ENCODE peak calls at places on chromosomes 4 and X, in five cellular contexts. One of them, this sample, is unnamed. For H3K9me3, the result is how much of the 10 kb centered on the place peaks cover.

GRCh38 chrX:40107291-40108083 is 9.7 kb upstream of the BCOR start:
- DNase-seq in hepatocyte: peak
- DNase-seq in H1: peak
- DNase-seq in A549: peak
- DNase-seq in tibial nerve: no peak
- DNase-seq in this sample: no peak

GRCh38 chr4:2886622-2887021 is 43.0 kb downstream of the ADD1 start:
- DNase-seq in H1: no peak
- DNase-seq in hepatocyte: no peak
- DNase-seq in A549: no peak
- DNase-seq in tibial nerve: no peak
- DNase-seq in this sample: no peak

GRCh38 chr4:19844436-19844835 is 407.3 kb upstream of the SLIT2 start:
- DNase-seq in tibial nerve: no peak
- DNase-seq in H1: no peak
- DNase-seq in hepatocyte: no peak
- DNase-seq in A549: no peak
- DNase-seq in this sample: no peak

GRCh38 chr4:80424225-80424581 is 88.7 kb downstream of the CFAP299 start:
- DNase-seq in H1: no peak
- DNase-seq in tibial nerve: no peak
- DNase-seq in hepatocyte: no peak
- DNase-seq in A549: no peak
- DNase-seq in this sample: no peak

GRCh38 chrX:71222929-71223328 is at the start of gene GJB1:
- DNase-seq in A549: no peak
- DNase-seq in tibial nerve: no peak
- DNase-seq in hepatocyte: no peak
- DNase-seq in H1: no peak
- DNase-seq in this sample: peak

GRCh38 chrX:44842555-44843317 is 1.1 kb upstream of the DUSP21 start:
- DNase-seq in tibial nerve: no peak
- DNase-seq in A549: no peak
- DNase-seq in hepatocyte: no peak
- DNase-seq in H1: no peak
- DNase-seq in this sample: no peak

GRCh38 chrX:110852180-110852579 is 56.6 kb upstream of the CHRDL1 start:
- DNase-seq in tibial nerve: no peak
- DNase-seq in hepatocyte: peak
- DNase-seq in H1: no peak
- DNase-seq in A549: peak
- DNase-seq in this sample: peak

GRCh38 chr4:168612435-168613139 is 115.7 kb downstream of the PALLD start:
- DNase-seq in hepatocyte: no peak
- DNase-seq in A549: no peak
- DNase-seq in tibial nerve: no peak
- DNase-seq in H1: no peak
- DNase-seq in this sample: peak

GRCh38 chrX:53831662-53832635 is 145.4 kb upstream of the HUWE1 start:
- DNase-seq in A549: peak
- DNase-seq in tibial nerve: no peak
- DNase-seq in hepatocyte: peak
- DNase-seq in H1: peak
- DNase-seq in this sample: peak

GRCh38 chrX:70001269-70001668 is 48.5 kb downstream of the AWAT2 start:
- DNase-seq in tibial nerve: no peak
- DNase-seq in H1: no peak
- DNase-seq in A549: no peak
- DNase-seq in hepatocyte: no peak
- DNase-seq in this sample: no peak

GRCh38 chr4:52105276-52105675 is 54.2 kb downstream of the SPATA18 start:
- DNase-seq in hepatocyte: no peak
- DNase-seq in H1: no peak
- DNase-seq in tibial nerve: no peak
- DNase-seq in A549: no peak
- DNase-seq in this sample: no peak

GRCh38 chrX:38206542-38206941 is 14.1 kb downstream of the SRPX start:
- DNase-seq in A549: no peak
- DNase-seq in tibial nerve: no peak
- DNase-seq in hepatocyte: no peak
- DNase-seq in H1: no peak
- DNase-seq in this sample: no peak

GRCh38 chr4:57131849-57132745 is 21.9 kb upstream of the IGFBP7 start:
- DNase-seq in A549: no peak
- DNase-seq in hepatocyte: peak
- DNase-seq in H1: no peak
- DNase-seq in tibial nerve: no peak
- DNase-seq in this sample: no peak

GRCh38 chrX:123084797-123085196 is 99.3 kb upstream of the GRIA3 start:
- DNase-seq in tibial nerve: no peak
- DNase-seq in H1: no peak
- DNase-seq in A549: no peak
- DNase-seq in hepatocyte: no peak
- DNase-seq in this sample: no peak

GRCh38 chr4:67779631-67780030 is 25.4 kb upstream of the GNRHR start:
- DNase-seq in H1: no peak
- DNase-seq in hepatocyte: no peak
- DNase-seq in tibial nerve: no peak
- DNase-seq in A549: no peak
- DNase-seq in this sample: no peak

GRCh38 chr4:154467886-154468285 is 23.7 kb downstream of the DCHS2 start:
- DNase-seq in hepatocyte: no peak
- DNase-seq in H1: no peak
- DNase-seq in tibial nerve: no peak
- DNase-seq in A549: no peak
- DNase-seq in this sample: no peak

DNA sequence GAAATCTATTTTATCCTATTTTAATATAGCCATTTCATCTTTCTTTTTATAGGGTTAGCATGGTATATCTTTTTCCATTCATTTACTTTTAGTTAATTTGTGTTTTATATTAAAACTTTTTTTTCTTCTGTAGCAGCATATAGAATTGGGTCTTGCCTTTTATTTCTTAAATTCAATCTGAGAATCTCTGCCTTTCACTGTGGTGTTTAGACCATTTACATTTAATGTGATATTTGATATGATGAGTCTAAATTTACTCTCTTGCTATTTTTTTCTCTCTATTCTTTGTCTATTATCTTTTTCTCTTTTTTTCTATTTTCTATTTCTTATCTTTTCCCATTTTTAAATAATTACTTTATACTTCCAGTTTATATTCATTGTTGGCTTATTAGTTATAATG is 105.4 kb upstream of the HAND2 start:
- DNase-seq in hepatocyte: no peak
- DNase-seq in tibial nerve: no peak
- DNase-seq in H1: no peak
- DNase-seq in A549: no peak
- DNase-seq in this sample: no peak
- H3K9me3 ChIP-seq in hepatocyte: under half
- H3K9me3 ChIP-seq in tibial nerve: under half
- H3K9me3 ChIP-seq in H1: under half
- H3K9me3 ChIP-seq in A549: under half
- H3K9me3 ChIP-seq in this sample: under half

GRCh38 chr4:137705171-137705783 is 173.0 kb upstream of the PCDH18 start:
- DNase-seq in H1: no peak
- DNase-seq in A549: no peak
- DNase-seq in hepatocyte: peak
- DNase-seq in tibial nerve: no peak
- DNase-seq in this sample: peak
- H3K27ac ChIP-seq in H1: no peak
- H3K27ac ChIP-seq in A549: no peak
- H3K27ac ChIP-seq in hepatocyte: peak
- H3K27ac ChIP-seq in tibial nerve: no peak
- H3K27ac ChIP-seq in this sample: no peak

GRCh38 chrX:125202486-125203378 is 116.9 kb upstream of the TEX13C start:
- DNase-seq in H1: peak
- DNase-seq in hepatocyte: peak
- DNase-seq in A549: no peak
- DNase-seq in tibial nerve: no peak
- DNase-seq in this sample: no peak
- H3K4me3 ChIP-seq in H1: peak
- H3K4me3 ChIP-seq in hepatocyte: no peak
- H3K4me3 ChIP-seq in A549: no peak
- H3K4me3 ChIP-seq in tibial nerve: peak
- H3K4me3 ChIP-seq in this sample: no peak

GRCh38 chrX:153651540-153652079 is 4.6 kb downstream of the DUSP9 start:
- DNase-seq in H1: no peak
- DNase-seq in hepatocyte: no peak
- DNase-seq in A549: peak
- DNase-seq in tibial nerve: no peak
- DNase-seq in this sample: peak
- H3K9me3 ChIP-seq in H1: under half
- H3K9me3 ChIP-seq in hepatocyte: under half
- H3K9me3 ChIP-seq in A549: under half
- H3K9me3 ChIP-seq in tibial nerve: under half
- H3K9me3 ChIP-seq in this sample: under half

DNA sequence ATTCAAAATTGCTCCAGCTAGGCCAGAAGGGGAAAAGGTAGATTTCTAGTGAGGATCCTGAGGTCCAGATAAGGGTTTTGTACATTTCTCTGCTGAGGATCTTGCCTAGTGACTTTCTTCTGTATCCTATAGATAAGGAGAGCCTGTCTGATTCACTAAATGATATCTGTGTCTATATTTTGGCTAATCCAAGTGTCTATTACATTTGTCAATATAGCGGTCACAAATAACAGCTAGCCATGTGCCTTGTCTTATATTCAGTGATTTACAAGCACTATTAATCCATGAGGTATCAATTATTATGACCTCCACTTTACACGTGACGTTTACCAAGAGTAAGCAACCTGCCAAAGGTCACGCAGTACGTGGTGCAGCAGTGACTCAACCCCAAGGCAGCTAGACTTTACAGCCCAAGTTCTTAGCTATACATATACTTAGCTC is 41.6 kb downstream of the TMEM165 start:
- DNase-seq in H1: no peak
- DNase-seq in tibial nerve: no peak
- DNase-seq in hepatocyte: peak
- DNase-seq in A549: no peak
- DNase-seq in this sample: no peak
- H3K27ac ChIP-seq in H1: no peak
- H3K27ac ChIP-seq in tibial nerve: no peak
- H3K27ac ChIP-seq in hepatocyte: peak
- H3K27ac ChIP-seq in A549: no peak
- H3K27ac ChIP-seq in this sample: no peak

DNA sequence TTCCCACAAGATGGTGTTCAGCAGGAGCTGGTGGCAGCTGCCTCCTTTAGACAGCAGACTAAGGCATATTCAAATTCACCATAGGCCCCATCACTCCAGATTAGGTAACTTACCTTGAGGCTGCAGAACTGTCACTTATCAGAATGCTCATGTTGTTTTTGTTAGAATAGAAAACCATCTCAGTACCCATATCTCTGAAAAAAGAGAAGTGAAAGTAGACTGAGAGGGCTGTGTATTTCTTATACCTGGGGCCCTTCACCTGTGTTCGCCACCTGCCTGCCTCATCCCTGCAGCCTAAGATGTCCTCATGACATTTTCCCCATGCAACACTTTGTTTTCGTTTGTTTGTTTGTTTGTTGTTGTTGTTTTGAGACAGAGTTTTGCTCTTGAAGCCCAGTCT is 32.9 kb upstream of the SPRY1 start:
- DNase-seq in A549: no peak
- DNase-seq in H1: no peak
- DNase-seq in tibial nerve: no peak
- DNase-seq in hepatocyte: no peak
- DNase-seq in this sample: no peak
- H3K4me3 ChIP-seq in A549: no peak
- H3K4me3 ChIP-seq in H1: no peak
- H3K4me3 ChIP-seq in tibial nerve: no peak
- H3K4me3 ChIP-seq in hepatocyte: no peak
- H3K4me3 ChIP-seq in this sample: no peak

GRCh38 chr4:8781641-8782040 is 90.0 kb downstream of the HMX1 start:
- DNase-seq in A549: no peak
- DNase-seq in hepatocyte: no peak
- DNase-seq in H1: no peak
- DNase-seq in tibial nerve: no peak
- DNase-seq in this sample: no peak

GRCh38 chr4:8786166-8786565 is 85.5 kb downstream of the HMX1 start:
- DNase-seq in tibial nerve: no peak
- DNase-seq in hepatocyte: no peak
- DNase-seq in H1: no peak
- DNase-seq in A549: no peak
- DNase-seq in this sample: no peak

GRCh38 chr4:8782135-8782534 is 89.5 kb downstream of the HMX1 start:
- DNase-seq in H1: no peak
- DNase-seq in tibial nerve: no peak
- DNase-seq in A549: no peak
- DNase-seq in hepatocyte: no peak
- DNase-seq in this sample: no peak

GRCh38 chr4:8785656-8786142 is 85.9 kb downstream of the HMX1 start:
- DNase-seq in A549: no peak
- DNase-seq in tibial nerve: no peak
- DNase-seq in hepatocyte: no peak
- DNase-seq in H1: no peak
- DNase-seq in this sample: no peak

DNA sequence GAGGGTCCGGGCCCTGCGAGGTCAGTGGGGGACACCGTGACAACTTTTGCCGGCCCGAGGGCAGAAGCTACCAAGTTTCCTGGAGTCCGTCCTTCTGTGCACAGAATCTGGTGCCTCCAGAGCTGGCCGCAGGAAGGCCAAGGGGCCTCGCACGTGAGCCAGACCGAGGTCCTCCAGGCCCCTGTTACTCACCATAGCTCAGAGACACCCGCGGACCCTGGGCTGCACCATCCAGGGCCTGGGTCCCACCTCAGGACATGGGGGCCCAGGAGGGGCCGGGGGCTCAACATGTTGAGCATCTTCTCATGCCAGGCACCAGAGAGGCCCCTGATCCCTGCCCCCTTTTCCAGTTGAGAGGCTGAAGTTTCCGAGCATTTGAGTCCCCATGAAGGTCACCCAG is 87.9 kb downstream of the HMX1 start:
- DNase-seq in hepatocyte: no peak
- DNase-seq in A549: no peak
- DNase-seq in H1: no peak
- DNase-seq in tibial nerve: no peak
- DNase-seq in this sample: no peak
- H3K9me3 ChIP-seq in hepatocyte: under half
- H3K9me3 ChIP-seq in A549: under half
- H3K9me3 ChIP-seq in H1: under half
- H3K9me3 ChIP-seq in tibial nerve: under half
- H3K9me3 ChIP-seq in this sample: under half

This sample was measured in SJSA1.